ENCODE peak calls at places on chromosomes 16 and 17, in eight cellular contexts. W is GM12891, N is spleen, H is adrenal gland, K is lower leg skin, G is ovary, L is stomach, R is HepG2. Y is an unnamed sample.

GRCh38 chr17:45293413-45294211 is 23.2 kb downstream of the MAP3K14 start:
- DNase-seq in W (no peak), N (peak), H (peak), K (peak), G (peak), L (peak), R (peak), Y (peak)

GRCh38 chr16:1244881-1245280 is 4.4 kb downstream of the TPSAB1 start:
- DNase-seq in W (no peak), N (peak), H (peak), K (no peak), G (no peak), L (no peak), R (no peak), Y (no peak)

GRCh38 chr17:13428611-13429042 is 173.1 kb downstream of the HS3ST3A1 start:
- DNase-seq in W (no peak), N (no peak), H (no peak), K (no peak), G (no peak), L (no peak), R (no peak), Y (no peak)

GRCh38 chr17:69284646-69285045 is 42.3 kb downstream of the ABCA5 start:
- DNase-seq in W (no peak), N (no peak), H (no peak), K (no peak), G (no peak), L (no peak), R (no peak), Y (no peak)

GRCh38 chr16:84567446-84567962 is 50.4 kb downstream of the COTL1 start:
- DNase-seq in W (no peak), N (no peak), H (no peak), K (no peak), G (no peak), L (no peak), R (no peak), Y (no peak)

GRCh38 chr17:41559548-41559947 is 12.3 kb downstream of the KRT9 start:
- DNase-seq in W (no peak), N (no peak), H (no peak), K (no peak), G (no peak), L (no peak), R (no peak), Y (no peak)

GRCh38 chr16:11570796-11571195 is 15.9 kb downstream of the LITAF start:
- DNase-seq in W (no peak), N (no peak), H (no peak), K (no peak), G (no peak), L (no peak), R (no peak), Y (no peak)

GRCh38 chr16:27259710-27260109 is 8.9 kb downstream of the NSMCE1 start:
- DNase-seq in W (no peak), N (no peak), H (no peak), K (no peak), G (no peak), L (no peak), R (no peak), Y (no peak)

GRCh38 chr16:89859809-89860075 is 13.7 kb upstream of the TCF25 start:
- DNase-seq in W (no peak), N (no peak), H (no peak), K (no peak), G (no peak), L (no peak), R (no peak), Y (no peak)

GRCh38 chr16:27572711-27573110 is 22.8 kb downstream of the KATNIP start:
- DNase-seq in W (no peak), N (no peak), H (no peak), K (no peak), G (no peak), L (no peak), R (no peak), Y (no peak)

GRCh38 chr16:51982715-51983680 is 563.9 kb downstream of the TOX3 start:
- DNase-seq in W (no peak), N (no peak), H (peak), K (no peak), G (no peak), L (peak), R (peak), Y (peak)

GRCh38 chr16:59046335-59046734 is 312.2 kb upstream of the GOT2 start:
- DNase-seq in W (no peak), N (no peak), H (no peak), K (no peak), G (no peak), L (no peak), R (no peak), Y (no peak)

GRCh38 chr16:11755022-11755760 is 12.5 kb upstream of the TXNDC11 start:
- DNase-seq in W (no peak), N (no peak), H (no peak), K (no peak), G (no peak), L (no peak), R (no peak), Y (no peak)

GRCh38 chr17:40340880-40341807 is 23.4 kb downstream of the GJD3 start:
- DNase-seq in W (peak), N (peak), H (peak), K (peak), G (peak), L (peak), R (peak), Y (peak)
- TF ChIP-seq POLR2A in W (no peak), N (peak), H (peak), K (no peak), G (peak), L (no peak), R (no peak), Y (peak)

GRCh38 chr16:30064746-30065111 is 831 bp upstream of the ALDOA start:
- DNase-seq in W (no peak), N (no peak), H (no peak), K (no peak), G (no peak), L (no peak), R (no peak), Y (no peak)
- TF ChIP-seq POLR2A in W (no peak), N (no peak), H (peak), K (no peak), G (no peak), L (no peak), R (no peak), Y (no peak)

DNA sequence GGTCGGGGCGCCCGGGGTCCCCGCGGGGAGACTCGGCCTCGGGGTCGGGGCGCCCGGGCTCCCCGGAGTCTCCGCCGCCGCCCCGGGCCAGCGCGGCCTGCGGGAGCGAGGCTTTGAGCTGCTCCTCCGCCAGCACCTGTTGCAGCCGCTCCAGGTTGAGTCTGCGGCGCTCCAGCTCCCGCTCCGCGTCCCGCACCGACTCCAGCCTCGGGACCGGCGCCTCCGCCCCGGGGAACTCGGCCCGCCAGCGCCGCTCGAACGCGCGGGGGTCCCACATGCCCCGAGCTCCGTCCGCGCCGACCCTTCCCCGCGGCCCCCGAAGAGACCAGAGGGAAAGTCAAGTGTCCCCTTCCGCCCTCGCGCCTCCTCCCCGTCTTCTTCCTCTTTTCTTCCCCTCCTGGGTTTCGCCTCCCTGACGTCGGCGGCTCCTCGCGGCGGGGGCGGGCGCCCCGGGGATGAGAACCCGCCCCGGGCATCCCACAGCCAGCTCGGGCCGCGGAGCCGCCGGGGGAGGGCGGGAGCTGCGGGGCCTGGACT is 40.8 kb upstream of the BHLHA9 start:
- DNase-seq in W (peak), N (peak), H (peak), K (peak), G (peak), L (peak), R (no peak), Y (no peak)
- TF ChIP-seq POLR2A in W (peak), N (no peak), H (peak), K (no peak), G (no peak), L (no peak), R (no peak), Y (no peak)

GRCh38 chr17:76567634-76568432 is 17.8 kb downstream of the ST6GALNAC2 start:
- DNase-seq in W (no peak), N (peak), H (no peak), K (peak), G (no peak), L (peak), R (peak), Y (no peak)
- TF ChIP-seq POLR2A in W (peak), N (no peak), H (no peak), K (no peak), G (no peak), L (no peak), R (no peak), Y (no peak)

DNA sequence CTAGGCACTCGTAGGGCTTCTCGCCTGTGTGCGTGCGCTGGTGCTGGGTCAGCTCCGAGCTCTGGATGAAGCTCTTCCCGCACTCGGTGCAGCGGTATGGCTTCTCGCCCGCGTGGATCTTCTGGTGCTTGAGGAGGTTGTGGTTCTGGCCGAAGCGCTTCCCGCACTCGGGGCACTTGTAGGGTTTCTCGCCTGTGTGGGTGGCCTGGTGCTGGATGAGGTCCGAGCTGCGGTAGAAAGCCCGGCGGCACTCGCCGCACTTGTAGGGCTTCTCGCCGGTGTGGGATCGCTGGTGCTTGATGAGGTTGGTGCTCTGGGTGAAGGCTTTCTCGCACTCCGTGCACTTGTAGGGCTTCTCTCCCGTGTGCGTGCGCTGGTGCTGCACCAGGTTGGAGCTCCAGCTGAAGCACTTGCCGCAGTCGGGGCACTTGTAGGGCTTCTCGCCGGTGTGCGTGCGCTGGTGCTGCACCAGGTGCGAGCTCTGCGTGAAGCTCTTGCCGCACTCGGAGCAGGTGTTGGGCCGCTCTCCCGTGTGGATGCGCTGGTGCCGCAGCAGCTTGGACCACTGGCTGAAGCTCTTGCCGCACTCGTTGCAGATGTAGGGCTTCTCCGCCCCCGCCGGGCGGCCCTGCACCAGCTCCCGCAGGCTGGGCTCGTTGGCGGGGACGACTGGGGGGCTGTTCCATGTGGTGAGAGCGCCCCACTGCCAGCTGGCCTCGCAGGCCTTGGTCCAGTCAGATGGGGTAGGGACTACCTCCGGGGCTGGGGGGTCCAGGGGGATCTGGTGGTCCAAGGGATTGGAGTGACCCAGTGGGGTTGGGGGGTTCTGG is 3.5 kb downstream of the ZNF629 start:
- DNase-seq in W (no peak), N (no peak), H (no peak), K (no peak), G (no peak), L (no peak), R (no peak), Y (no peak)
- TF ChIP-seq POLR2A in W (no peak), N (no peak), H (no peak), K (no peak), G (no peak), L (no peak), R (no peak), Y (no peak)

GRCh38 chr16:5071681-5072333 is at the start of gene ALG1:
- DNase-seq in W (peak), N (peak), H (peak), K (peak), G (peak), L (peak), R (peak), Y (peak)
- TF ChIP-seq POLR2A in W (peak), N (no peak), H (peak), K (no peak), G (peak), L (no peak), R (peak), Y (peak)

DNA sequence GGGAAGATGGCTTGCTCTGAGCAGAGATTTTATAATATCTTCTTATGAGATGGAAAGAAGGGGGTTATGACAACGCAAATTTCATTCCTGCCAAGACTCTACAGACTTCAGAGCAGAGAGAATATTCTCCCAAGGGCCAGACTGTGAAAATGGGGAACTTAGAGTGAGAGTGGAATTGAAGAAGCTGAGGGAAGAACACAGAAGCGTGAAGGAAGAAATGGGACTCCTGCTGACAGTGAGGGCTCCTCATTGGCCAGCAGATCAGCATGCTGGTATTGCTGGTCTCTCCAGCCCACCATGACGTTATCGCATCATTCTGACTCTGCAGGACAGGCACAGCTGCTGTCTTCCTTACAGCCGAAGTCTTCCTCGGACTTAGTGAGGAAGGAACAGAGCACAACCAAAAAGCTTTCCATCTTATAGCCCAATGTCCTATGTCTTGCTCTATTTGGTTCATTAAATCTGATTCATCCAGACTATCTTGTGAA is 24.3 kb downstream of the CCL4 start:
- DNase-seq in W (no peak), N (no peak), H (no peak), K (no peak), G (no peak), L (no peak), R (no peak), Y (no peak)
- TF ChIP-seq POLR2A in W (no peak), N (no peak), H (no peak), K (no peak), G (no peak), L (no peak), R (no peak), Y (no peak)